ENCODE peak calls at places on chromosomes 12 and 14, in seven cellular contexts. X is kidney epithelial cell; L is hepatic stellate cell; T is CD4-positive, alpha-beta T cell; Q is GM23248; O is Caco-2; M is C1 segment of cervical spinal cord. S is an unnamed sample.

GRCh38 chr12:44847888-44848770 is 28.0 kb downstream of the NELL2 start:
- DNase-seq in X (no peak), L (no peak), T (peak; percentile 48), Q (no peak), O (no peak), M (no peak), S (no peak)

GRCh38 chr14:64746298-64747250 is 42.4 kb downstream of the PLEKHG3 start:
- DNase-seq in X (no peak), L (peak; percentile 72), T (no peak), Q (no peak), O (no peak), M (peak; percentile 43), S (no peak)

GRCh38 chr12:112314981-112315380 is 67.2 kb downstream of the HECTD4 start:
- DNase-seq in X (peak; percentile 23), L (no peak), T (no peak), Q (no peak), O (no peak), M (no peak), S (no peak)

GRCh38 chr12:108630481-108631207 is 3.0 kb downstream of the SELPLG start:
- DNase-seq in X (no peak), L (peak; percentile 75), T (peak; percentile 32), Q (peak; percentile 91), O (no peak), M (no peak), S (no peak)

GRCh38 chr12:109892748-109893147 is 7.3 kb upstream of the TCHP start:
- DNase-seq in X (no peak), L (no peak), T (no peak), Q (no peak), O (no peak), M (no peak), S (no peak)

GRCh38 chr14:24366664-24367505 is 1.1 kb upstream of the NFATC4 start:
- DNase-seq in X (peak; percentile 76), L (peak; percentile 84), T (no peak), Q (peak; percentile 98), O (peak; percentile 94), M (peak; percentile 61), S (no peak)

GRCh38 chr12:59372971-59373370 is 222.9 kb upstream of the SLC16A7 start:
- DNase-seq in X (no peak), L (peak; percentile 5), T (no peak), Q (peak; percentile 46), O (peak; percentile 46), M (no peak), S (no peak)

GRCh38 chr14:101116065-101116464 is 212.5 kb upstream of the RTL1 start:
- DNase-seq in X (no peak), L (no peak), T (no peak), Q (no peak), O (no peak), M (no peak), S (no peak)

GRCh38 chr14:55746533-55746932 is 166.5 kb downstream of the KTN1 start:
- DNase-seq in X (no peak), L (no peak), T (no peak), Q (peak; percentile 6), O (peak; percentile 32), M (no peak), S (no peak)

GRCh38 chr12:58202933-58203713 is 261.8 kb downstream of the ATP23 start:
- DNase-seq in X (no peak), L (no peak), T (no peak), Q (no peak), O (no peak), M (no peak), S (no peak)

GRCh38 chr12:46470039-46470627 is 97.6 kb upstream of the SLC38A2 start:
- DNase-seq in X (no peak), L (no peak), T (no peak), Q (no peak), O (no peak), M (no peak), S (no peak)

S was measured in occipital lobe.